ENCODE peak calls at places on chromosomes 3 and 15, in nine cellular contexts. U is psoas muscle, Q is left lung, W is A549, B is mammary epithelial cell, Z is SK-N-SH, K is Peyer's patch, D is endodermal cell, S is dorsolateral prefrontal cortex. R is an unnamed sample.

GRCh38 chr15:60673918-60674558 is 195.1 kb upstream of the ICE2 start:
- DNase-seq in U (peak), Q (no peak), W (peak), B (peak), Z (peak), K (no peak), D (no peak), S (no peak), R (peak)

GRCh38 chr15:67373266-67373665 is 118.7 kb downstream of the IQCH start:
- DNase-seq in U (no peak), Q (no peak), W (no peak), B (no peak), Z (no peak), K (no peak), D (no peak), S (no peak), R (no peak)

GRCh38 chr3:150461399-150461798 is 53.3 kb downstream of the TSC22D2 start:
- DNase-seq in U (no peak), Q (no peak), W (no peak), B (no peak), Z (no peak), K (no peak), D (no peak), S (no peak), R (no peak)

GRCh38 chr3:42216820-42217416 is 49.1 kb downstream of the CCK start:
- DNase-seq in U (no peak), Q (no peak), W (no peak), B (no peak), Z (no peak), K (peak), D (no peak), S (no peak), R (no peak)

GRCh38 chr3:169818330-169818729 is 5.6 kb upstream of the LRRC34 start:
- DNase-seq in U (no peak), Q (no peak), W (no peak), B (no peak), Z (no peak), K (no peak), D (no peak), S (no peak), R (no peak)

GRCh38 chr3:11060500-11061251 is 68.1 kb downstream of the SLC6A1 start:
- DNase-seq in U (peak), Q (peak), W (peak), B (peak), Z (peak), K (peak), D (peak), S (peak), R (peak)

GRCh38 chr3:45145223-45145622 is 955 bp downstream of the CDCP1 start:
- DNase-seq in U (no peak), Q (no peak), W (no peak), B (peak), Z (peak), K (no peak), D (no peak), S (no peak), R (peak)

GRCh38 chr3:172383306-172383796 is 64.9 kb downstream of the GHSR start:
- DNase-seq in U (no peak), Q (no peak), W (no peak), B (peak), Z (no peak), K (no peak), D (no peak), S (no peak), R (no peak)

DNA sequence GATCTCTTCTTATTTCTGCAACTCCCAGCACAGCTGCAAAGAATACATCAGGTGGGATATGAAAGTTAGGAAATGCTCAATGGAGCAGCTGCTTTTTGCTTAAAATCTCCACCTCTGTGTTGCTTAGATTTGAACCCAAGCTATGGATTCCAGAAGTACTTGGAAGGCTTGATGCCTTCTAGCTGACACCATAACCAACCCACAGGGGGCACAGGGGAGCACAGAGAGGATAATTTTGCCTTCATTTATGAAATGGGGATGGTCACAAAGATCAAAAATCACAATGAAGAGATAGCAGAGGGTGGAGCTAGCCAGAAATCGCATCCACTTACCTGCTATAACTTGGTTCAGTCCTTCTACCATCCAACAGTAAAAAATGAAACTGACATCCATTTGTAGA is 75.7 kb downstream of the DUT start:
- DNase-seq in U (no peak), Q (no peak), W (no peak), B (no peak), Z (no peak), K (no peak), D (peak), S (no peak), R (no peak)
- TF ChIP-seq CTCF in U (no peak), Q (no peak), W (no peak), B (peak), Z (peak), K (no peak), D (peak), S (no peak), R (no peak)

DNA sequence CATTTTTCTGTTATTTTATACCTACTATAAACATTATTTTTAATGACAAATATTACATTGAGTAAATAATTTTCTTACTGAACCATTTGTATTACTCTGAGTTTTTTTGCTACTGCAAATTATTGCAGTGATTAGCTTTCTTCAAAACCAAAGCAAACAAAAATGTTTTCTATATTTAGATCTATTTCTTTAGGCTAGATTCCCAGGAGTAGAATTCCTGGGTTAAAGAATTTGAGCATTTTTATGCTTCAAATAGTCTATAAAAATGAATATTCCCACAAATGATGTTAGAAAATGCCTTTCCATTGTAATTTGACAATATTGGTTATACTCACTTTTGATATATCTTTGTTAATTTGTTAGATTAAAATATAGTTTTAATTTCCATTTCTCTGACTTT is 76.8 kb downstream of the LEKR1 start:
- DNase-seq in U (no peak), Q (no peak), W (no peak), B (no peak), Z (no peak), K (no peak), D (no peak), S (no peak), R (no peak)
- H3K27ac ChIP-seq in U (no peak), Q (no peak), W (no peak), B (no peak), Z (no peak), K (no peak), D (no peak), S (no peak), R (no peak)

GRCh38 chr3:70531838-70532489 is 219.5 kb upstream of the MDFIC2 start:
- DNase-seq in U (no peak), Q (no peak), W (no peak), B (no peak), Z (no peak), K (no peak), D (peak), S (no peak), R (no peak)
- TF ChIP-seq CTCF in U (no peak), Q (no peak), W (no peak), B (no peak), Z (no peak), K (no peak), D (no peak), S (no peak), R (no peak)

DNA sequence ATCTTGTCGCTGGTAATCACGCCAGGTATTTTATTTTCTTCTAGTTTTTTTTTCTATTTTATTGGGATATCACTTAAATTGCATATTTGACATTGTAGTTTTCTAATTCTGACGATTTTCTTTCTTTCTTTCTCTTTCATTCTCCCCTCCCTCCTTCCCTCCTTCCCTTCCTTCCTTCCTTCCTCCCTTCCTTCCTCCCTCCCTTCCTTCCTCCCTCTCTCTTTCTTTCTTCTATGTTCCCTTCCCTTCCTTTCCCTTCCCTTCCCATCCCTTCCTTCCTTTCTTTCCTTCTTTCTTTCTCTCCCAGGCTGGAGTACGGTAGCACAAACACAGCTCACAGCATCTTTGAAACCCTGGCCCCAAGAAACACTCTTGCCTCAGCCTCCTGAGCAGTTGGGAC is 100.6 kb upstream of the BCL6 start:
- DNase-seq in U (no peak), Q (no peak), W (no peak), B (no peak), Z (no peak), K (no peak), D (no peak), S (no peak), R (no peak)
- H3K27ac ChIP-seq in U (no peak), Q (no peak), W (no peak), B (no peak), Z (no peak), K (no peak), D (no peak), S (no peak), R (no peak)

DNA sequence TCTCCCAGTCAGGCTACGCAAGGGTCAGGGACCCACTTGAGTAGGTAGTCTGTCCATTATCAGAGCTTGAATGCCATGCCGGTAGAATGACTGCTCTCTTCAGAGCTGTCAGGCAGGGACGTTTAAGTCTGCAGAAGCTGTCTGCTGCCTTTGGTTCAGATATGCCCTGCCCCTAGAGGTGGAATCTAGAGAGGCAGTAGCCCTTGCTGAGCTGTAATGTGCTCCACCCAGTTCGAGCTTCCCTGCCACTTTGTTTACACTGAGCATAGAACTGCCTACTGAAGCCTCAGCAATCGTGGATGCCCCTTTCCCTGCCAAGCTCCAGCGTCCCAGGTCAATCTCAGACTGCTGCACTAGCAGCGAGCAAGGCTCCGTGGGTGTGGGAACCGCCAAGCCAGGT is 57.5 kb upstream of the SETMAR start:
- DNase-seq in U (no peak), Q (peak), W (no peak), B (no peak), Z (no peak), K (no peak), D (peak), S (no peak), R (no peak)
- TF ChIP-seq CTCF in U (no peak), Q (no peak), W (no peak), B (no peak), Z (no peak), K (no peak), D (peak), S (no peak), R (no peak)

DNA sequence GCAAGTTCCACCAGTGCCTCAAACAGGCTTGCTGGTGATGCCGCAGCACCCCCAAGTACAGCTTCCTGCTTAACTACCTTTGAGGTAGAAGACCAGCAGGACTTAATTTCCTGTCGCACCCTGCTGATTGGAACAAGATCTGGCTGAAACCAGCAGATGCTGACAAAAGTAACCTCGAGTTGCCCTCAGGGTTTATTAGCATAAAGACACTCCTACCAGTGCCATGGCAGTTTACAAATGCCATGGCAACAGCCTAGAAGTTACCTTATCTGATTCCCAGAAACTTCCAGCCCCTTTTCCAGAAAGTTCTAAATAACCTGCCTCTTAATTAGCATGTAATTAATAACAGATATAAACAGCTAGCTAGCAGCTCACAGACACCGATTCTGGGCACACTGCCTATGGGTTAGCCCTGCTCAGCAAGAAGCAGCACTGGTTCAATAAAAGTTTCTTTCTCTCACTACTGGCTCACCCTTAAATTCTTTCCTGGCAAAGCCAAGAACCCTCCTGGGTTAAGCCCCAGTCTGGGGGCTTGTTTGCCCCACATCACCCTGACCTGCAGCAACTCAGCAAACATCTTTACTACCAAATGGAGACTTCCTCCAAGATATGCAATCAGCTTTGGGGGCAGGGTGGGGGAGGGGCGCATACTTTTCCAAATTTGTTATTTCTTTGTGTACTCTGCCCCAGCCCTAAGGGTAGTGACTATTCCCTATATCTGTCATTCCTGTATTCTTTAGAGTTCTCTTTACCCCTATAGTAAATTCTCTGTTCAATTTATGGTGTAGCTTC is 54.2 kb downstream of the MAP4 start:
- DNase-seq in U (no peak), Q (no peak), W (no peak), B (peak), Z (peak), K (peak), D (peak), S (no peak), R (peak)
- H3K27ac ChIP-seq in U (no peak), Q (no peak), W (no peak), B (peak), Z (peak), K (no peak), D (no peak), S (no peak), R (no peak)